ENCODE peak calls at places on chromosome 13, in four cellular contexts. G is left kidney, V is nephron progenitor cell, O is non-pigmented ciliary epithelial cell. R is an unnamed sample.

GRCh38 chr13:83168575-83168974 is 713.7 kb downstream of the SLITRK1 start:
- DNase-seq in G (peak; percentile 9), V (no peak), O (no peak), R (no peak)

GRCh38 chr13:111161601-111162600 is 46.8 kb downstream of the ARHGEF7 start:
- DNase-seq in G (no peak), V (no peak), O (no peak), R (no peak)

GRCh38 chr13:42137856-42138537 is 89.5 kb downstream of the DGKH start:
- DNase-seq in G (no peak), V (no peak), O (peak; percentile 24), R (no peak)

GRCh38 chr13:84590663-84591062 is 708.4 kb upstream of the SLITRK1 start:
- DNase-seq in G (no peak), V (no peak), O (no peak), R (no peak)

GRCh38 chr13:45951724-45952123 is 100.2 kb upstream of the SIAH3 start:
- DNase-seq in G (no peak), V (no peak), O (no peak), R (no peak)

GRCh38 chr13:21069561-21070004 is 8.2 kb upstream of the LATS2 start:
- DNase-seq in G (no peak), V (no peak), O (peak; percentile 90), R (no peak)

GRCh38 chr13:100650321-100650720 is 24.3 kb downstream of the TMTC4 start:
- DNase-seq in G (no peak), V (no peak), O (no peak), R (peak; percentile 70)

GRCh38 chr13:109159650-109160309 is 530.4 kb downstream of the MYO16 start:
- DNase-seq in G (no peak), V (no peak), O (no peak), R (no peak)

GRCh38 chr13:114101325-114101821 is 31.1 kb downstream of the RASA3 start:
- DNase-seq in G (peak; percentile 13), V (peak; percentile 5), O (no peak), R (no peak)